ENCODE peak calls at places on chromosomes 3 and 15, in four cellular contexts. X is K562, R is GM12878, P is HepG2. W is an unnamed sample.

GRCh38 chr3:46466871-46467403 is 2.2 kb upstream of the LTF start:
- DNase-seq in X (no peak), R (no peak), P (no peak), W (no peak)

GRCh38 chr3:43998841-43999805 is 242.6 kb upstream of the TOPAZ1 start:
- DNase-seq in X (no peak), R (no peak), P (no peak), W (peak; percentile 74)

GRCh38 chr3:42123012-42123581 is 31.9 kb downstream of the TRAK1 start:
- DNase-seq in X (no peak), R (peak; percentile 69), P (no peak), W (no peak)

GRCh38 chr3:113086506-113087461 is 96.0 kb downstream of the GTPBP8 start:
- DNase-seq in X (no peak), R (no peak), P (peak; percentile 48), W (no peak)

GRCh38 chr15:39301589-39301999 is 279.3 kb upstream of the THBS1 start:
- DNase-seq in X (no peak), R (no peak), P (no peak), W (no peak)

GRCh38 chr15:59199775-59200465 is 6.7 kb upstream of the LDHAL6B start:
- DNase-seq in X (no peak), R (no peak), P (no peak), W (no peak)

GRCh38 chr15:70726753-70727152 is 36.6 kb downstream of the UACA start:
- DNase-seq in X (no peak), R (no peak), P (no peak), W (no peak)

GRCh38 chr3:32310918-32311839 is 72.7 kb downstream of the CMTM8 start:
- DNase-seq in X (no peak), R (no peak), P (peak; percentile 92), W (no peak)

GRCh38 chr15:101025116-101025885 is 106.1 kb downstream of the LRRK1 start:
- DNase-seq in X (no peak), R (no peak), P (no peak), W (no peak)

GRCh38 chr15:89442671-89443307 is 53.6 kb downstream of the RHCG start:
- DNase-seq in X (peak; percentile 81), R (no peak), P (peak; percentile 31), W (peak; percentile 94)

GRCh38 chr15:83285284-83285978 is 967 bp upstream of the BNC1 start:
- DNase-seq in X (no peak), R (no peak), P (no peak), W (peak; percentile 17)

GRCh38 chr3:54040476-54040875 is 81.9 kb upstream of the CACNA2D3 start:
- DNase-seq in X (no peak), R (no peak), P (no peak), W (no peak)

GRCh38 chr3:169430687-169431404 is 232.7 kb downstream of the MECOM start:
- DNase-seq in X (no peak), R (no peak), P (no peak), W (no peak)

GRCh38 chr15:59687831-59688230 is 1.3 kb downstream of the BNIP2 start:
- DNase-seq in X (no peak), R (peak; percentile 5), P (peak; percentile 15), W (no peak)

GRCh38 chr15:42056934-42057743 is 36.3 kb upstream of the PLA2G4E start:
- DNase-seq in X (peak; percentile 40), R (no peak), P (peak; percentile 80), W (peak; percentile 89)

GRCh38 chr3:120144267-120144666 is 50.0 kb upstream of the GSK3B start:
- DNase-seq in X (no peak), R (no peak), P (peak; percentile 39), W (peak; percentile 19)

GRCh38 chr15:76987896-76988860 is 6.7 kb upstream of the PSTPIP1 start:
- DNase-seq in X (peak; percentile 33), R (peak; percentile 90), P (no peak), W (peak; percentile 8)

GRCh38 chr3:105518806-105519418 is 152.2 kb downstream of the ALCAM start:
- DNase-seq in X (peak; percentile 17), R (peak; percentile 49), P (peak; percentile 35), W (peak; percentile 9)

GRCh38 chr3:41120461-41120860 is 78.8 kb upstream of the CTNNB1 start:
- DNase-seq in X (no peak), R (no peak), P (no peak), W (no peak)

GRCh38 chr15:87977907-87978306 is 278.6 kb downstream of the NTRK3 start:
- DNase-seq in X (no peak), R (no peak), P (no peak), W (no peak)

GRCh38 chr15:99433757-99434211 is 132.0 kb upstream of the MEF2A start:
- DNase-seq in X (no peak), R (no peak), P (no peak), W (no peak)

GRCh38 chr15:100802421-100803157 is 77.0 kb upstream of the ALDH1A3 start:
- DNase-seq in X (no peak), R (no peak), P (no peak), W (no peak)

GRCh38 chr3:74149466-74149865 is 465.0 kb downstream of the CNTN3 start:
- DNase-seq in X (no peak), R (no peak), P (no peak), W (no peak)

GRCh38 chr3:160472344-160472743 is 22.8 kb upstream of the TRIM59 start:
- DNase-seq in X (no peak), R (no peak), P (no peak), W (no peak)

GRCh38 chr3:41234823-41235722 is 35.8 kb downstream of the CTNNB1 start:
- DNase-seq in X (no peak), R (no peak), P (no peak), W (no peak)

GRCh38 chr3:53269888-53270880 is 14.4 kb upstream of the TKT start:
- DNase-seq in X (peak; percentile 73), R (peak; percentile 30), P (peak; percentile 97), W (peak; percentile 60)

GRCh38 chr15:48781481-48782081 is 29.3 kb downstream of the CEP152 start:
- DNase-seq in X (no peak), R (no peak), P (no peak), W (no peak)

GRCh38 chr15:50425219-50425618 is 1.0 kb downstream of the USP8 start:
- DNase-seq in X (no peak), R (no peak), P (no peak), W (no peak)

GRCh38 chr3:4670352-4670751 is 177.2 kb downstream of the ITPR1 start:
- DNase-seq in X (peak; percentile 44), R (no peak), P (peak; percentile 5), W (peak; percentile 55)

GRCh38 chr3:153209596-153209995 is 47.6 kb downstream of the RAP2B start:
- DNase-seq in X (no peak), R (no peak), P (no peak), W (peak; percentile 74)

GRCh38 chr3:7876741-7877297 is 624.8 kb upstream of the LMCD1 start:
- DNase-seq in X (no peak), R (no peak), P (no peak), W (no peak)

GRCh38 chr15:64558460-64559179 is 98.2 kb downstream of the ZNF609 start:
- DNase-seq in X (no peak), R (no peak), P (no peak), W (no peak)

GRCh38 chr3:71753716-71754609 is at the start of gene GPR27:
- DNase-seq in X (no peak), R (no peak), P (no peak), W (peak; percentile 30)

GRCh38 chr3:147113293-147114045 is 292.9 kb downstream of the ZIC4 start:
- DNase-seq in X (no peak), R (no peak), P (no peak), W (no peak)

GRCh38 chr3:137988152-137988551 is 21.8 kb upstream of the CLDN18 start:
- DNase-seq in X (no peak), R (peak; percentile 89), P (peak; percentile 47), W (no peak)

GRCh38 chr3:59300727-59301134 is 250.9 kb upstream of the CFAP20DC start:
- DNase-seq in X (no peak), R (no peak), P (no peak), W (no peak)

GRCh38 chr3:52495777-52496602 is 852 bp downstream of the STAB1 start:
- DNase-seq in X (no peak), R (no peak), P (peak; percentile 30), W (no peak)

GRCh38 chr3:112001516-112001915 is 2.8 kb downstream of the TAGLN3 start:
- DNase-seq in X (no peak), R (no peak), P (no peak), W (no peak)

GRCh38 chr15:55003900-55004879 is 192.6 kb downstream of the RSL24D1 start:
- DNase-seq in X (no peak), R (no peak), P (no peak), W (no peak)

GRCh38 chr15:55007561-55007960 is 189.2 kb downstream of the RSL24D1 start:
- DNase-seq in X (no peak), R (no peak), P (no peak), W (no peak)

GRCh38 chr15:55008397-55008796 is 188.3 kb downstream of the RSL24D1 start:
- DNase-seq in X (no peak), R (no peak), P (no peak), W (no peak)

DNA sequence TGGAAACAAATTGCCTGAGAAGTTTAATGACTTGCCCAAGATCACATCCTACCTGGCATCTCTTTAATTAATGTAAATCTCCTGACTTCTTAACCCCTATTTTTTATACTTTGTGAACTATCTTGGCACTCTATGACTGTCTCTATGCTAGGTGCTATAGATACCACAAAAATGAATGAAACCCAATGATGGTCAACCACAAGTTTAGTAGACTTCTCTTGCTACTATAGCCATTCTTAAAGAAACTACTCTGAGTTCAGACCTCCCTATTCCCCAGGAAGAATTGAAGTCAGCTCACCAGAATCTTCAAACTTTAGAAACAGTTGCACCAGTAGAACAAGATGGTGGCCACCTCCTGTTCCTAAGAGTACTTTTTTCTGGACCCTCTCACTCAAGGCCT is 191.1 kb downstream of the RSL24D1 start:
- DNase-seq in X (no peak), R (no peak), P (no peak), W (no peak)
- TF ChIP-seq TCF7 in X (no peak), R (no peak), P (no peak), W (no peak)

GRCh38 chr15:94282269-94283250 is 51.2 kb downstream of the MCTP2 start:
- DNase-seq in X (no peak), R (no peak), P (no peak), W (no peak)
- TF ChIP-seq ATF3 in X (no peak), R (no peak), P (no peak), W (no peak)

GRCh38 chr3:56133423-56133822 is 334.8 kb downstream of the ERC2 start:
- DNase-seq in X (no peak), R (no peak), P (no peak), W (no peak)

GRCh38 chr3:56135941-56136340 is 332.3 kb downstream of the ERC2 start:
- DNase-seq in X (no peak), R (no peak), P (no peak), W (no peak)

GRCh38 chr3:56132762-56133161 is 335.5 kb downstream of the ERC2 start:
- DNase-seq in X (no peak), R (no peak), P (no peak), W (no peak)

GRCh38 chr3:56136514-56136913 is 331.8 kb downstream of the ERC2 start:
- DNase-seq in X (no peak), R (no peak), P (no peak), W (no peak)

DNA sequence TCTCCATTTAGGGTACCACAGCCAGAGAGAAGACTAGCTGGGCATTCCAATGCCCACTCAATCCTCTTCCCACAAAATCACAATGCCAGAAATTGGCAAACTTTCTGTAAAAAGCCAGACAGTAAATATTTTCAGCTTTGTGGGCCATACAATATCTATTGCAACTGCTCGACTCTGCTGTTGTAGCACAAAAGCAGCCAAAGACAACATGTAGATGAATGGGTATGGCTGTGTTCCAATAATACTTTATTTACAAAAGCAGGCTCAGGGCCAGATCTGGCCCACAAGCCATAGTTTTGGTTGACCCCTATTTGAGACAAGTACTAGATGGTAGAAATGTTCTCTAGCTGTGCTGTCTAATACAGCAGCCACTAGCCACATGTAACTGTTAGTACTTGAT is 330.9 kb downstream of the ERC2 start:
- DNase-seq in X (no peak), R (no peak), P (no peak), W (no peak)
- TF ChIP-seq TCF7 in X (no peak), R (no peak), P (no peak), W (no peak)

GRCh38 chr3:38152660-38153059 is 12.7 kb upstream of the OXSR1 start:
- DNase-seq in X (no peak), R (no peak), P (no peak), W (no peak)
- TF ChIP-seq ATF3 in X (no peak), R (no peak), P (no peak), W (no peak)

W was measured in WTC11.